ENCODE peak calls at places on chromosomes 3 and 15, in eight cellular contexts. E is tibial nerve, F is uterus, A is K562, R is HepG2, T is ovary, C is endothelial cell of umbilical vein, J is HCT116. P is an unnamed sample. For H3K4me1, the result is how much of the 10 kb centered on the place peaks cover.

GRCh38 chr3:150543531-150543930 is 2.8 kb downstream of the SERP1 start:
- DNase-seq in A (no peak), J (no peak), F (no peak), C (no peak), E (no peak), R (no peak), T (no peak), P (no peak)

GRCh38 chr3:270688-271087 is 74.1 kb downstream of the CHL1 start:
- DNase-seq in C (no peak), J (no peak), A (no peak), R (no peak), T (no peak), E (no peak), F (no peak), P (no peak)

GRCh38 chr3:13420051-13420816 is at the start of gene NUP210:
- DNase-seq in F (no peak), E (no peak), C (no peak), T (no peak), J (no peak), A (peak), R (peak), P (peak)

GRCh38 chr15:70427120-70427519 is 329.4 kb upstream of the TLE3 start:
- DNase-seq in J (no peak), A (no peak), C (no peak), R (no peak), F (no peak), T (no peak), E (no peak), P (no peak)

GRCh38 chr3:151445283-151446001 is 15.4 kb downstream of the IGSF10 start:
- DNase-seq in C (no peak), F (no peak), T (no peak), J (no peak), A (no peak), R (no peak), E (no peak), P (no peak)

GRCh38 chr3:37852097-37852496 is 9.6 kb upstream of the CTDSPL start:
- DNase-seq in E (no peak), T (no peak), F (no peak), C (peak), J (no peak), R (no peak), A (no peak), P (no peak)

GRCh38 chr3:154921351-154921750 is 158.8 kb upstream of the MME start:
- DNase-seq in A (no peak), C (no peak), F (no peak), J (no peak), T (no peak), E (no peak), R (no peak), P (no peak)

GRCh38 chr3:172092658-172093057 is 53.3 kb downstream of the FNDC3B start:
- DNase-seq in F (no peak), E (no peak), A (no peak), C (no peak), R (no peak), T (no peak), J (no peak), P (no peak)

GRCh38 chr15:70100495-70101331 is 3.0 kb upstream of the TLE3 start:
- DNase-seq in R (peak), J (peak), F (peak), E (no peak), A (peak), T (peak), C (peak), P (peak)

GRCh38 chr3:165393458-165393857 is 197.3 kb upstream of the SLITRK3 start:
- DNase-seq in A (no peak), C (no peak), F (no peak), J (no peak), T (no peak), E (no peak), R (no peak), P (no peak)

GRCh38 chr3:85081191-85081895 is 122.6 kb downstream of the CADM2 start:
- DNase-seq in E (no peak), C (no peak), J (no peak), A (no peak), T (no peak), F (no peak), R (no peak), P (no peak)

GRCh38 chr15:63498815-63499549 is 5.4 kb upstream of the USP3 start:
- DNase-seq in A (no peak), R (no peak), F (no peak), J (no peak), E (no peak), C (no peak), T (no peak), P (no peak)

GRCh38 chr3:183278479-183279088 is 25.5 kb downstream of the B3GNT5 start:
- DNase-seq in T (no peak), J (no peak), C (no peak), F (no peak), E (no peak), A (no peak), R (no peak), P (no peak)

GRCh38 chr3:140355481-140355880 is 322.4 kb upstream of the TRIM42 start:
- DNase-seq in R (no peak), F (no peak), J (no peak), A (no peak), C (no peak), E (no peak), T (no peak), P (no peak)

GRCh38 chr15:45710657-45711056 is 75.8 kb downstream of the SQOR start:
- DNase-seq in E (no peak), F (no peak), J (no peak), A (no peak), C (no peak), T (no peak), R (no peak), P (no peak)

GRCh38 chr3:100875239-100875638 is 118.0 kb downstream of the ABI3BP start:
- DNase-seq in F (peak), R (no peak), T (peak), J (no peak), C (peak), A (no peak), E (no peak), P (peak)

GRCh38 chr15:82018201-82018600 is 27.6 kb downstream of the MEX3B start:
- DNase-seq in C (no peak), R (no peak), J (no peak), A (no peak), E (no peak), T (no peak), F (no peak), P (no peak)

GRCh38 chr15:38888701-38889154 is 324.1 kb upstream of the RASGRP1 start:
- DNase-seq in C (no peak), R (no peak), J (no peak), F (no peak), A (no peak), E (no peak), T (peak), P (no peak)

GRCh38 chr3:150421799-150422548 is 13.9 kb downstream of the TSC22D2 start:
- DNase-seq in J (no peak), E (no peak), F (no peak), A (no peak), T (no peak), R (no peak), C (no peak), P (no peak)

GRCh38 chr3:87996845-87997244 is 62.0 kb downstream of the CGGBP1 start:
- DNase-seq in A (no peak), T (no peak), R (no peak), F (no peak), E (no peak), C (no peak), J (no peak), P (no peak)

GRCh38 chr3:81699921-81700320 is 61.5 kb downstream of the GBE1 start:
- DNase-seq in J (no peak), E (no peak), C (no peak), R (no peak), T (no peak), F (no peak), A (no peak), P (no peak)

GRCh38 chr3:143486611-143487010 is 361.7 kb downstream of the SLC9A9 start:
- DNase-seq in R (no peak), F (no peak), C (no peak), J (no peak), T (no peak), E (no peak), A (no peak), P (no peak)

GRCh38 chr15:34262362-34262761 is 37.5 kb downstream of the EMC4 start:
- DNase-seq in F (no peak), A (no peak), C (no peak), E (no peak), T (no peak), R (no peak), J (no peak), P (no peak)

GRCh38 chr15:65791335-65792129 is 561 bp downstream of the DENND4A start:
- DNase-seq in E (peak), J (no peak), F (peak), A (no peak), C (peak), R (peak), T (peak), P (peak)

GRCh38 chr15:47607750-47608149 is 109.6 kb upstream of the SEMA6D start:
- DNase-seq in C (peak), F (no peak), E (no peak), A (no peak), T (peak), R (no peak), J (no peak), P (no peak)

GRCh38 chr3:38606561-38606960 is 42.9 kb downstream of the SCN5A start:
- DNase-seq in F (no peak), R (no peak), T (no peak), E (no peak), J (no peak), C (no peak), A (no peak), P (peak)

GRCh38 chr15:76988874-76989780 is 5.8 kb upstream of the PSTPIP1 start:
- DNase-seq in R (no peak), A (no peak), T (no peak), J (no peak), C (no peak), E (no peak), F (no peak), P (no peak)

GRCh38 chr3:51966941-51967383 is 292 bp downstream of the PCBP4 start:
- DNase-seq in R (no peak), E (no peak), F (no peak), T (no peak), C (no peak), J (no peak), A (peak), P (no peak)

GRCh38 chr3:9721015-9721697 is 10.4 kb upstream of the BRPF1 start:
- DNase-seq in R (no peak), E (no peak), T (no peak), J (no peak), C (no peak), A (no peak), F (no peak), P (no peak)

GRCh38 chr3:48467473-48468267 is 21.1 kb downstream of the ATRIP start:
- DNase-seq in F (no peak), R (no peak), E (no peak), T (no peak), J (no peak), A (no peak), C (no peak), P (no peak)

GRCh38 chr3:136193273-136194043 is 2.7 kb downstream of the MSL2 start:
- DNase-seq in F (no peak), T (no peak), E (no peak), J (no peak), R (no peak), A (no peak), C (peak), P (no peak)

GRCh38 chr3:52090131-52090548 is 33.8 kb upstream of the DUSP7 start:
- DNase-seq in R (no peak), J (peak), C (peak), F (peak), T (peak), E (no peak), A (no peak), P (no peak)

GRCh38 chr15:70113304-70113700 is 15.6 kb upstream of the TLE3 start:
- DNase-seq in E (no peak), A (no peak), C (peak), T (no peak), F (no peak), R (no peak), J (no peak), P (peak)

GRCh38 chr3:65006300-65006739 is 318.5 kb upstream of the ADAMTS9 start:
- DNase-seq in J (no peak), T (no peak), A (no peak), R (no peak), F (no peak), E (no peak), C (no peak), P (no peak)

GRCh38 chr3:52507359-52507758 is 12.2 kb downstream of the STAB1 start:
- DNase-seq in E (no peak), A (no peak), J (no peak), R (peak), C (no peak), F (no peak), T (no peak), P (no peak)

GRCh38 chr3:43735618-43736017 is 44.9 kb downstream of the ABHD5 start:
- DNase-seq in A (no peak), R (peak), E (no peak), J (no peak), C (no peak), T (no peak), F (no peak), P (no peak)

GRCh38 chr3:31116651-31117050 is 222.2 kb upstream of the GADL1 start:
- DNase-seq in C (peak), J (no peak), T (no peak), R (no peak), F (no peak), A (no peak), E (no peak), P (no peak)

DNA sequence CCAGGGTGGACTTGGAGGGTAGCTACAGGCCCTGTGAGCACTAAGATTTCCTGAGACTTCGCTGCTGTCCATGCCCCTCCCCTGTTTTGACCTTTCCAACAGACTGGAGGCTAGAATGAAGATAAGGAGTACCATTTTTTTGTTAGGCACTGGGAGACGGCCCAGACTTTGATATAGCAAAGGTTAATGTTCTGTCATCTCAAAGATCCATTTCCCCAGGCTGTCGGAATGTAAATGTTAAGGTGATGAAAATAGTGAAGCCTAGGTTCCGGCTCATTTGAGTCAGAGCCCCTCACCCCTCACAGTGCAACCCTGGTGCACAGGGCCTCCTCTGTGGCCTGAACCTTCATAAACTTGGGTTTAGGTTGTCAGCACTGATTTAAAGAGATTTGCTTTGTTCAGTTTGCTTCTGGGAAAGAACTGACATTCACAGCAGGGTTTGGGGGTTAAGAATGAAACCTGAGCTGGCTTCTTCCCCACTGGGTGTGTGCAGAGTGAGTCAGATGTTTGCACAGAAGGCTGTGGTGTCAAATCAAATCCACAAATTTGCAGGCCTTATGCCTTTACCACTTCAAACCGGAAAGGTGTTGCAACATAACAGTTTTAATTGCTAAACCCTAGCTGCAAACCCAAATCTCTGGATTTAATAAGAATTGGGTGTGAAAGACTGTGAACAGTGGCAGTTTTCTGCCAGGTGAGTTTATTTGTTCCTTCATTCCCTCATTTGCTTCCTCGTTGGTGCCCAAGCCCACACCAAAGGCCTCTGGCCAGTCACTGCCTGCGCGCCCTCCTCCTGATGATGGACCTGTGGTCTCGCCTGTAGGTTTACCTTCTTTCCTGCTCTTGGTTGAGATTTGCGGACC is 20.6 kb upstream of the KCTD6 start:
- DNase-seq in F (peak), C (peak), R (peak), E (no peak), J (peak), A (peak), T (no peak), P (no peak)
- H3K27ac ChIP-seq in F (peak), C (no peak), R (peak), E (no peak), J (peak), A (no peak), T (no peak), P (peak)

GRCh38 chr3:122727766-122728165 is 47.1 kb downstream of the PARP14 start:
- DNase-seq in J (no peak), F (no peak), R (no peak), C (no peak), E (no peak), A (no peak), T (no peak), P (no peak)

GRCh38 chr3:122727279-122727678 is 46.6 kb downstream of the PARP14 start:
- DNase-seq in C (no peak), J (no peak), R (no peak), T (no peak), E (no peak), F (no peak), A (no peak), P (no peak)

GRCh38 chr3:122728186-122728585 is 47.5 kb downstream of the PARP14 start:
- DNase-seq in E (no peak), T (no peak), R (no peak), J (no peak), A (no peak), C (no peak), F (no peak), P (no peak)

GRCh38 chr3:122730240-122730639 is 49.6 kb downstream of the PARP14 start:
- DNase-seq in T (no peak), E (no peak), F (no peak), J (no peak), A (peak), C (no peak), R (no peak), P (no peak)

GRCh38 chr3:122728756-122729514 is 48.3 kb downstream of the PARP14 start:
- DNase-seq in C (no peak), R (no peak), T (no peak), J (no peak), E (no peak), F (no peak), A (no peak), P (no peak)
- TF ChIP-seq POLR2A in C (no peak), R (no peak), T (no peak), J (no peak), E (no peak), F (no peak), A (no peak), P (no peak)

DNA sequence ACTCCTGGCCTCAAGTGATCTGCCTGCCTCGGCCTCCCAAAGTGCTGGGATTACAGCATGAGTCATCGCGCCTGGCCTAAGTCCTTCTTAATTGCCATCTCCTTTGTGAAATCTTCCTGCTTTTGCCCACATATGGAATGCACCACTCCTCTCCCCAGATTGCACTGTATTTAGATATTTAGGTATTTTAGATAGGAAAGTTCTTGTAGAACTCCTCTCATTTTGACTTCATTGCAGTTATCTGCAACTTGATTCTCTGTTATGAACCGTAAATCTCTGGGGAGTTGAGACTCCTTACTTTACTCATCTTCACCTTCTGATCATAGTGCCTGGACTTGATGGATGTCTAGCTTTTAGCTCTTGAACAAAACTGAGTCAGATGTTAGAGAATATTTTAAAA is 150.7 kb downstream of the AKAP13 start:
- DNase-seq in T (no peak), J (no peak), F (no peak), R (no peak), C (no peak), E (no peak), A (no peak), P (no peak)
- H3K4me1 ChIP-seq in T (under half), J (under half), F (under half), R (under half), C (under half), E (under half), A (under half), P (under half)

DNA sequence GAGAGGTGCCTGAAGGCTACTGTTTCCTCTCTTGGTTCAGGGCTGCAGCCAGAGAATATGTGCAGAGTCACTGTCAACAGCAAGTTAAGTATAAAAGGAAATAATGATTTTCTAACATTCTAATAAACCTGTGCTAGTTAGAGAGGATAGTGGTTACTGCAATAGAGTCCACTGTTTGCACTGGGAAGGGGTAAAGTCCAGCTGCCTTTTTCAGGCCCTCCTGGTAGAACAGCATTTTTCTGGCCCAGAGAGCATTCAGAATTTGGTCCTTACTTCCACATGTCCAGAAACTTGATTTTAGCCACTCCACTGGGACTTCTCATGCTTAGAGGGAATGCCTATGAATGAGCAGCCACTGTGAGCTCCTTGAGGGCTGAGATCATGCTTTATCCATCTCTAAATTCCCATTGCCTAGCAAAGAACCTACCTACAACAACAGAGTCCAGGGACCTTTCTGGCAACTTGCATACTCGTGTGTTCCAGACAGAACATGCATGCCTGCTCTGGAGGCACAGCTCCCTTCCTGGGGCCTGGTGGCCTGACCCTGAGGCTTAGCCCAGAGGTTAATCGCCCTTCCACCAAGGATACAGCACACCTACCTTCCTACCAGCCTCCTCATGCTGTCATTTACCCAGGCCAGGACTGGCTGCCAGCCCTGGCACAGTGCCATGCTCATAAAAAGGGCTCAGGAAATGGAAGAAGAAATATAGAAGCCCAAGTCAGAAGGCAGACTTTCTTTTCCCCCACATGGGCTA is 50.3 kb upstream of the ATP13A3 start:
- DNase-seq in J (no peak), T (peak), R (peak), F (peak), A (no peak), E (no peak), C (peak), P (no peak)
- H3K27ac ChIP-seq in J (no peak), T (no peak), R (peak), F (no peak), A (no peak), E (peak), C (peak), P (peak)

GRCh38 chr3:49723631-49724551 is at the start of gene GMPPB:
- DNase-seq in A (peak), C (peak), F (peak), E (peak), R (peak), J (peak), T (peak), P (peak)
- TF ChIP-seq POLR2A in A (peak), C (peak), F (peak), E (peak), R (no peak), J (peak), T (peak), P (peak)

GRCh38 chr3:160556141-160556540 is 9.2 kb downstream of the KPNA4 start:
- DNase-seq in J (no peak), T (no peak), A (no peak), E (no peak), R (no peak), C (no peak), F (no peak), P (no peak)
- H3K4me1 ChIP-seq in J (under half), T (under half), A (under half), E (under half), R (under half), C (under half), F (under half), P (under half)

DNA sequence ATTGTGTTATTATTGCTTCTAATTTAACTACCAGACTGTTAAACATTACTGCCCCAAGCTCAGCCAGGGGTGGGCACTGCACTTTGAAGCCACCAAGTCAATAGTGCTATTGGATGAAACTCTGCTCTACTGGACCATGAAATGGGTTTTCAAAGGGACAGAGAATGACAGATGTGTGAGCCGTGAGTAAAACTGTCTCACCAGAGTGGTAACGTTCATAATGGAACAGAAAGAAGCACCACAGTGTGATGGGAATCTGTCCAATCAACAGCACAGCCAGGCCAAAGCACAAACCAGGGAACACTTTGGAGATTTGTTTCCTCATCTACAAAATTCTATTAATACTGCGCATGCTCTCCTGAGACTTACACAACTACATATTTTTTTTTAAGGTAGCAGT is 171.8 kb upstream of the LPP start:
- DNase-seq in E (no peak), C (no peak), R (no peak), J (no peak), T (no peak), A (no peak), F (no peak), P (no peak)
- H3K27ac ChIP-seq in E (no peak), C (no peak), R (no peak), J (no peak), T (no peak), A (no peak), F (no peak), P (no peak)